ENCODE peak calls at places on chromosome 20, in four cellular contexts. J is brain microvascular endothelial cell, E is NCI-H524, A is NCI-H2171. B is an unnamed sample.

GRCh38 chr20:22949710-22950109 is 85.4 kb upstream of the SSTR4 start:
- DNase-seq in J (peak; percentile 45), E (no peak), A (no peak), B (no peak)

GRCh38 chr20:63958964-63959698 is 2.9 kb upstream of the UCKL1 start:
- DNase-seq in J (no peak), E (no peak), A (no peak), B (no peak)

GRCh38 chr20:16191496-16191895 is 381.8 kb downstream of the KIF16B start:
- DNase-seq in J (no peak), E (no peak), A (no peak), B (no peak)

GRCh38 chr20:11249683-11250082 is 575.9 kb upstream of the JAG1 start:
- DNase-seq in J (no peak), E (no peak), A (no peak), B (no peak)

GRCh38 chr20:63740070-63740500 is 509 bp downstream of the SLC2A4RG start:
- DNase-seq in J (no peak), E (no peak), A (peak; percentile 50), B (no peak)

GRCh38 chr20:38113401-38114325 is 51.4 kb downstream of the TGM2 start:
- DNase-seq in J (peak; percentile 55), E (peak; percentile 43), A (no peak), B (no peak)

GRCh38 chr20:53829706-53830521 is 236.3 kb upstream of the ZNF217 start:
- DNase-seq in J (peak; percentile 46), E (peak; percentile 14), A (no peak), B (no peak)

GRCh38 chr20:45999908-46000570 is 8.7 kb upstream of the MMP9 start:
- DNase-seq in J (no peak), E (no peak), A (no peak), B (no peak)

B was measured in DMS 273 treated with DMSO at 0.1 percent for 48 hours.